ENCODE peak calls at places on chromosome 2, in four cellular contexts. H, M, Q and A are unnamed samples.

GRCh38 chr2:1626271-1626681 is 118.0 kb downstream of the PXDN start:
- DNase-seq in H (no peak), M (no peak), Q (no peak), A (no peak)

GRCh38 chr2:898319-898718 is 52.3 kb upstream of the SNTG2 start:
- DNase-seq in H (no peak), M (no peak), Q (no peak), A (no peak)

GRCh38 chr2:20052229-20052871 is 922 bp upstream of the LAPTM4A start:
- DNase-seq in H (no peak), M (no peak), Q (no peak), A (peak)

GRCh38 chr2:209458018-209458979 is 34.5 kb downstream of the MAP2 start:
- DNase-seq in H (no peak), M (no peak), Q (peak), A (no peak)

GRCh38 chr2:175600024-175600831 is 401.8 kb downstream of the LNPK start:
- DNase-seq in H (no peak), M (no peak), Q (peak), A (peak)

GRCh38 chr2:197205590-197206215 is 104.9 kb downstream of the ANKRD44 start:
- DNase-seq in H (peak), M (no peak), Q (no peak), A (no peak)

GRCh38 chr2:189285962-189286648 is 106.5 kb upstream of the COL5A2 start:
- DNase-seq in H (no peak), M (no peak), Q (peak), A (no peak)

GRCh38 chr2:62208082-62208757 is 12.3 kb downstream of the B3GNT2 start:
- DNase-seq in H (no peak), M (no peak), Q (no peak), A (no peak)

GRCh38 chr2:26571316-26571715 is 69.8 kb downstream of the CIB4 start:
- DNase-seq in H (no peak), M (no peak), Q (no peak), A (no peak)

GRCh38 chr2:138922973-138923563 is 142.9 kb upstream of the NXPH2 start:
- DNase-seq in H (no peak), M (no peak), Q (peak), A (peak)

GRCh38 chr2:173058673-173059072 is 17.0 kb upstream of the MAP3K20 start:
- DNase-seq in H (no peak), M (no peak), Q (no peak), A (no peak)

GRCh38 chr2:64989982-64990614 is 899 bp downstream of the SLC1A4 start:
- DNase-seq in H (no peak), M (no peak), Q (no peak), A (no peak)

GRCh38 chr2:25960920-25961319 is 21.4 kb downstream of the KIF3C start:
- DNase-seq in H (no peak), M (no peak), Q (peak), A (no peak)

GRCh38 chr2:78506301-78506700 is 519.2 kb upstream of the REG3G start:
- DNase-seq in H (no peak), M (no peak), Q (no peak), A (no peak)

GRCh38 chr2:147384659-147385058 is 460.2 kb upstream of the ACVR2A start:
- DNase-seq in H (no peak), M (no peak), Q (no peak), A (no peak)

GRCh38 chr2:105757361-105757933 is 12.7 kb downstream of the NCK2 start:
- DNase-seq in H (no peak), M (no peak), Q (no peak), A (no peak)

GRCh38 chr2:184006998-184007397 is 591.3 kb upstream of the ZNF804A start:
- DNase-seq in H (no peak), M (no peak), Q (no peak), A (no peak)

GRCh38 chr2:224807153-224807964 is 91.2 kb upstream of the CCDC195 start:
- DNase-seq in H (no peak), M (no peak), Q (no peak), A (no peak)

GRCh38 chr2:105781274-105781673 is 36.6 kb downstream of the NCK2 start:
- DNase-seq in H (no peak), M (no peak), Q (peak), A (no peak)

GRCh38 chr2:68282814-68283812 is 30.8 kb upstream of the PPP3R1 start:
- DNase-seq in H (no peak), M (peak), Q (peak), A (peak)

GRCh38 chr2:162234620-162235462 is 8.4 kb downstream of the FAP start:
- DNase-seq in H (no peak), M (no peak), Q (no peak), A (no peak)

GRCh38 chr2:241777167-241777685 is 604 bp downstream of the GAL3ST2 start:
- DNase-seq in H (peak), M (peak), Q (no peak), A (no peak)

GRCh38 chr2:233855345-233855744 is 1.0 kb upstream of the HJURP start:
- DNase-seq in H (no peak), M (no peak), Q (no peak), A (no peak)

GRCh38 chr2:227462463-227462951 is 9.4 kb upstream of the AGFG1 start:
- DNase-seq in H (no peak), M (no peak), Q (no peak), A (no peak)

GRCh38 chr2:200703132-200703925 is 108.4 kb upstream of the BZW1 start:
- DNase-seq in H (no peak), M (no peak), Q (peak), A (peak)

GRCh38 chr2:84865181-84865783 is 15.6 kb downstream of the TRABD2A start:
- DNase-seq in H (no peak), M (no peak), Q (peak), A (no peak)